ENCODE peak calls at places on chromosomes 1 and 21, in nine cellular contexts. W is stimulated activated naive B cell treated with anti-CD40 and anti-IgM and Interleukin-4, amounts not matched to agents 10 μg/mL and 1 μg/mL and 100 μg/mL, for 72 hours; T is uterus; U is activated T-helper 1 cell treated with anti-CD3 and anti-CD28 coated beads, Interleukin-12 subunit alpha, Interleukin-12 subunit beta, Interleukin-2, Interleukin-4 antibody, amounts not matched to agents 30 ng/mL and 10 ng/mL and 1 ng/mL, durations not matched to agents 14 hours and 24 hours and 36 hours; A is Panc1; L is AG08395; C is left ventricle myocardium superior; Z is lower leg skin; I is amygdala. R is an unnamed sample.

GRCh38 chr1:184033711-184034167 is 3.8 kb downstream of the COLGALT2 start:
- DNase-seq in W (no peak), T (no peak), U (no peak), A (no peak), L (peak), C (no peak), Z (no peak), I (peak), R (no peak)

GRCh38 chr1:26717066-26717465 is 21.3 kb downstream of the ARID1A start:
- DNase-seq in W (no peak), T (no peak), U (no peak), A (no peak), L (no peak), C (no peak), Z (no peak), I (no peak), R (no peak)

GRCh38 chr1:167533851-167534300 is 15.5 kb upstream of the CD247 start:
- DNase-seq in W (peak), T (peak), U (peak), A (peak), L (peak), C (peak), Z (no peak), I (peak), R (peak)

GRCh38 chr1:20730690-20731056 is 1.8 kb downstream of the SH2D5 start:
- DNase-seq in W (no peak), T (no peak), U (no peak), A (no peak), L (no peak), C (no peak), Z (no peak), I (no peak), R (peak)

GRCh38 chr1:230340778-230341546 is 85.2 kb downstream of the PGBD5 start:
- DNase-seq in W (no peak), T (no peak), U (no peak), A (no peak), L (no peak), C (peak), Z (no peak), I (no peak), R (no peak)

GRCh38 chr1:189269011-189269410 is 1208.7 kb downstream of the BRINP3 start:
- DNase-seq in W (no peak), T (no peak), U (no peak), A (no peak), L (no peak), C (no peak), Z (no peak), I (no peak), R (no peak)

GRCh38 chr21:45756029-45756428 is 112.5 kb downstream of the PCBP3 start:
- DNase-seq in W (no peak), T (no peak), U (no peak), A (no peak), L (no peak), C (no peak), Z (no peak), I (no peak), R (no peak)

GRCh38 chr1:97901017-97901658 is 19.7 kb downstream of the DPYD start:
- DNase-seq in W (no peak), T (no peak), U (no peak), A (no peak), L (peak), C (no peak), Z (no peak), I (no peak), R (no peak)

GRCh38 chr1:16907870-16908758 is 12.3 kb downstream of the RNU1-2 start:
- DNase-seq in W (no peak), T (no peak), U (no peak), A (no peak), L (no peak), C (no peak), Z (no peak), I (no peak), R (no peak)

GRCh38 chr1:186102559-186103148 is 272.4 kb downstream of the TPR start:
- DNase-seq in W (no peak), T (no peak), U (no peak), A (no peak), L (peak), C (peak), Z (no peak), I (no peak), R (no peak)

GRCh38 chr1:246152986-246153431 is 354.1 kb downstream of the SMYD3 start:
- DNase-seq in W (no peak), T (no peak), U (no peak), A (no peak), L (no peak), C (no peak), Z (no peak), I (no peak), R (no peak)

GRCh38 chr1:162023547-162024501 is at the start of gene OLFML2B:
- DNase-seq in W (peak), T (peak), U (peak), A (peak), L (peak), C (peak), Z (peak), I (peak), R (peak)

GRCh38 chr1:6424000-6424565 is 493 bp upstream of the ESPN start:
- DNase-seq in W (no peak), T (no peak), U (no peak), A (no peak), L (peak), C (no peak), Z (no peak), I (no peak), R (no peak)

GRCh38 chr1:53066941-53067738 is 5.1 kb downstream of the PODN start:
- DNase-seq in W (no peak), T (peak), U (no peak), A (no peak), L (no peak), C (peak), Z (no peak), I (no peak), R (no peak)